ENCODE peak calls at places on chromosomes 13 and 19, in six cellular contexts. I is colonic mucosa, Q is cardiac muscle cell, T is sigmoid colon, X is mesendoderm, N is SK-N-SH. V is an unnamed sample.
A peak's percentile ranks its signal among the peaks of the same experiment; 100 is the strongest.

GRCh38 chr19:7658219-7658686 is 10.6 kb upstream of the RETN start:
- DNase-seq in I (no peak), Q (no peak), T (no peak), X (peak; percentile 28), N (no peak), V (no peak)

GRCh38 chr19:34667349-34668076 is 9.4 kb downstream of the SCGB2B2 start:
- DNase-seq in I (no peak), Q (peak; percentile 17), T (no peak), X (no peak), N (no peak), V (peak; percentile 51)

GRCh38 chr13:26328326-26328725 is 74.4 kb downstream of the CDK8 start:
- DNase-seq in I (no peak), Q (no peak), T (no peak), X (no peak), N (no peak), V (peak; percentile 6)

GRCh38 chr13:73421310-73421912 is 362.6 kb downstream of the KLF5 start:
- DNase-seq in I (peak; percentile 48), Q (no peak), T (no peak), X (no peak), N (no peak), V (peak; percentile 97)

GRCh38 chr13:38417727-38418126 is 68.1 kb downstream of the UFM1 start:
- DNase-seq in I (no peak), Q (peak; percentile 24), T (no peak), X (peak; percentile 55), N (peak; percentile 14), V (no peak)

GRCh38 chr13:35736876-35737275 is 260.4 kb upstream of the MAB21L1 start:
- DNase-seq in I (no peak), Q (no peak), T (no peak), X (no peak), N (no peak), V (no peak)

GRCh38 chr13:34420975-34421719 is 520.9 kb upstream of the NBEA start:
- DNase-seq in I (no peak), Q (no peak), T (no peak), X (no peak), N (no peak), V (no peak)

GRCh38 chr19:52936151-52936957 is 13.1 kb upstream of the ZNF888 start:
- DNase-seq in I (peak; percentile 71), Q (peak; percentile 10), T (peak; percentile 19), X (no peak), N (no peak), V (no peak)

GRCh38 chr13:30193279-30194234 is 113.8 kb downstream of the KATNAL1 start:
- DNase-seq in I (no peak), Q (no peak), T (no peak), X (no peak), N (no peak), V (no peak)

GRCh38 chr19:47094557-47095517 is 18.7 kb downstream of the ZC3H4 start:
- DNase-seq in I (peak; percentile 61), Q (no peak), T (no peak), X (no peak), N (no peak), V (peak; percentile 68)

GRCh38 chr13:26075498-26075897 is 23.7 kb upstream of the SHISA2 start:
- DNase-seq in I (no peak), Q (no peak), T (no peak), X (peak; percentile 16), N (no peak), V (no peak)

GRCh38 chr13:26988059-26988769 is 183.4 kb downstream of the USP12 start:
- DNase-seq in I (no peak), Q (no peak), T (peak; percentile 18), X (no peak), N (no peak), V (no peak)

GRCh38 chr19:825897-826640 is 1.6 kb upstream of the AZU1 start:
- DNase-seq in I (no peak), Q (no peak), T (no peak), X (no peak), N (no peak), V (no peak)

GRCh38 chr13:20425819-20426219 is 99.8 kb downstream of the CRYL1 start:
- DNase-seq in I (no peak), Q (no peak), T (no peak), X (peak; percentile 51), N (peak; percentile 39), V (no peak)

GRCh38 chr13:113901642-113902041 is 37.8 kb upstream of the GAS6 start:
- DNase-seq in I (peak; percentile 10), Q (no peak), T (no peak), X (no peak), N (no peak), V (no peak)

GRCh38 chr13:110815471-110816204 is 99.2 kb downstream of the ANKRD10 start:
- DNase-seq in I (no peak), Q (no peak), T (no peak), X (no peak), N (no peak), V (no peak)

GRCh38 chr13:80469841-80470378 is 129.0 kb upstream of the SPRY2 start:
- DNase-seq in I (peak; percentile 25), Q (peak; percentile 95), T (peak; percentile 96), X (no peak), N (no peak), V (peak; percentile 8)

GRCh38 chr19:38478273-38478971 is 44.9 kb downstream of the RYR1 start:
- DNase-seq in I (no peak), Q (peak; percentile 8), T (no peak), X (peak; percentile 72), N (peak; percentile 64), V (no peak)

GRCh38 chr13:48151766-48152165 is 56.9 kb upstream of the MED4 start:
- DNase-seq in I (no peak), Q (no peak), T (no peak), X (no peak), N (no peak), V (no peak)

GRCh38 chr13:31264146-31264545 is 64.4 kb downstream of the B3GLCT start:
- DNase-seq in I (no peak), Q (peak; percentile 9), T (no peak), X (no peak), N (no peak), V (no peak)

GRCh38 chr13:61136101-61136500 is 279.5 kb downstream of the PCDH20 start:
- DNase-seq in I (no peak), Q (peak; percentile 7), T (no peak), X (no peak), N (no peak), V (no peak)

GRCh38 chr19:52188822-52189744 is 769 bp upstream of the PPP2R1A start:
- DNase-seq in I (peak; percentile 59), Q (no peak), T (peak; percentile 93), X (no peak), N (peak; percentile 59), V (no peak)

GRCh38 chr13:87680298-87680697 is 9.1 kb downstream of the SLITRK5 start:
- DNase-seq in I (no peak), Q (no peak), T (no peak), X (peak; percentile 20), N (peak; percentile 5), V (no peak)

GRCh38 chr13:87123987-87124784 is 547.0 kb upstream of the SLITRK5 start:
- DNase-seq in I (no peak), Q (peak; percentile 95), T (no peak), X (peak; percentile 94), N (no peak), V (no peak)

GRCh38 chr13:50261502-50261901 is 246.3 kb downstream of the KCNRG start:
- DNase-seq in I (no peak), Q (no peak), T (no peak), X (no peak), N (no peak), V (no peak)

GRCh38 chr13:91639316-91639715 is 240.9 kb downstream of the GPC5 start:
- DNase-seq in I (no peak), Q (no peak), T (no peak), X (no peak), N (no peak), V (no peak)

GRCh38 chr13:90201198-90201597 is 1146.3 kb upstream of the MIR17HG start:
- DNase-seq in I (no peak), Q (peak; percentile 40), T (no peak), X (no peak), N (no peak), V (no peak)

GRCh38 chr19:49413348-49413747 is 9.9 kb downstream of the PTH2 start:
- DNase-seq in I (no peak), Q (peak; percentile 35), T (no peak), X (peak; percentile 63), N (peak; percentile 74), V (no peak)

GRCh38 chr19:1073956-1074511 is 7.1 kb downstream of the ARHGAP45 start:
- DNase-seq in I (no peak), Q (no peak), T (no peak), X (no peak), N (no peak), V (no peak)

GRCh38 chr13:35388979-35389378 is 87.5 kb downstream of the MAB21L1 start:
- DNase-seq in I (no peak), Q (peak; percentile 47), T (no peak), X (peak; percentile 7), N (peak; percentile 2), V (no peak)

GRCh38 chr19:33810821-33811220 is 14.2 kb downstream of the KCTD15 start:
- DNase-seq in I (no peak), Q (no peak), T (peak; percentile 51), X (no peak), N (no peak), V (no peak)

GRCh38 chr19:36259211-36259610 is 44.3 kb downstream of the ZNF146 start:
- DNase-seq in I (no peak), Q (no peak), T (no peak), X (no peak), N (no peak), V (no peak)

GRCh38 chr13:72648513-72649065 is 78.8 kb downstream of the MZT1 start:
- DNase-seq in I (no peak), Q (peak; percentile 1), T (no peak), X (peak; percentile 62), N (no peak), V (peak; percentile 5)

GRCh38 chr13:114296448-114296847 is 15.0 kb downstream of the UPF3A start:
- DNase-seq in I (no peak), Q (no peak), T (no peak), X (no peak), N (no peak), V (no peak)

DNA sequence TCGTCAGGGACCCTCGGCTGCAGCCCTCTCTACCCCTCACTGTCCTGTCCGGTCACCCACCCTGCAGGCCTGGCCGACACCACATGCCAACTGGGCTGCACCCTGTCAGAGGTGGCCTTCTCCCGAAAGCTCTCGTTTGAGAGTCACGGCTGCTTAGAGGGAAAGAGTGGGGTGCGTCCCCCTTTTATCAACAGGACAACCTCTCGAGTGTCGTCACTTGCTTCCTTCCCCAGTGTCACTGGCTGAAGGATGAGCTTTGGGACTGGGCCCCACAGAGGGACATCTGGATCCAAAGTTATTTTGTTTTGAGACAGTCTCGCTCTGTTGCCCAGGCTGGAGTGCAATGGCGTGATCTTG is 28.5 kb downstream of the MAP2K2 start:
- DNase-seq in I (no peak), Q (no peak), T (no peak), X (no peak), N (no peak), V (no peak)
- H3K36me3 ChIP-seq in I (no peaks in the 10 kb centered on the region), Q (peaks cover 9% of the 10 kb centered on the region), T (peaks cover 27% of the 10 kb centered on the region), X (peaks cover 5% of the 10 kb centered on the region), N (peaks cover 35% of the 10 kb centered on the region), V (peaks cover 15% of the 10 kb centered on the region)

GRCh38 chr19:19463348-19464117 is 51.8 kb downstream of the TSSK6 start:
- DNase-seq in I (no peak), Q (peak; percentile 68), T (peak; percentile 77), X (peak; percentile 44), N (no peak), V (no peak)
- H3K4me1 ChIP-seq in I (peaks cover 41% of the 10 kb centered on the region), Q (peaks cover 49% of the 10 kb centered on the region), T (no peaks in the 10 kb centered on the region), X (peaks cover 38% of the 10 kb centered on the region), N (peaks cover 61% of the 10 kb centered on the region), V (peaks cover 2% of the 10 kb centered on the region)

GRCh38 chr19:57067440-57067839 is 52.3 kb upstream of the USP29 start:
- DNase-seq in I (no peak), Q (no peak), T (no peak), X (no peak), N (no peak), V (no peak)
- H3K36me3 ChIP-seq in I (no peaks in the 10 kb centered on the region), Q (no peaks in the 10 kb centered on the region), T (no peaks in the 10 kb centered on the region), X (no peaks in the 10 kb centered on the region), N (no peaks in the 10 kb centered on the region), V (no peaks in the 10 kb centered on the region)

GRCh38 chr19:5298502-5298901 is 42.1 kb downstream of the PTPRS start:
- DNase-seq in I (no peak), Q (no peak), T (no peak), X (no peak), N (no peak), V (no peak)
- H3K4me1 ChIP-seq in I (no peaks in the 10 kb centered on the region), Q (no peaks in the 10 kb centered on the region), T (no peaks in the 10 kb centered on the region), X (no peaks in the 10 kb centered on the region), N (no peaks in the 10 kb centered on the region), V (no peaks in the 10 kb centered on the region)